ENCODE peak calls at places on chromosome 21, in four cellular contexts. One of them, this sample, is unnamed.

GRCh38 chr21:31084689-31085088 is 46.4 kb upstream of the KRTAP19-8 start:
- DNase-seq in astrocyte of the cerebellum: no peak
- DNase-seq in HFF-Myc: no peak
- DNase-seq in CD8-positive, alpha-beta T cell: no peak
- DNase-seq in this sample: no peak

GRCh38 chr21:32768530-32768929 is 3.0 kb downstream of the PAXBP1 start:
- DNase-seq in astrocyte of the cerebellum: no peak
- DNase-seq in HFF-Myc: no peak
- DNase-seq in CD8-positive, alpha-beta T cell: no peak
- DNase-seq in this sample: no peak

GRCh38 chr21:27725916-27726315 is 759.0 kb upstream of the ADAMTS5 start:
- DNase-seq in astrocyte of the cerebellum: no peak
- DNase-seq in HFF-Myc: no peak
- DNase-seq in CD8-positive, alpha-beta T cell: no peak
- DNase-seq in this sample: no peak

GRCh38 chr21:31872452-31873274 is at the start of gene HUNK:
- DNase-seq in astrocyte of the cerebellum: no peak
- DNase-seq in HFF-Myc: no peak
- DNase-seq in CD8-positive, alpha-beta T cell: no peak
- DNase-seq in this sample: no peak

GRCh38 chr21:33394260-33394659 is 9.0 kb upstream of the IFNGR2 start:
- DNase-seq in astrocyte of the cerebellum: no peak
- DNase-seq in HFF-Myc: no peak
- DNase-seq in CD8-positive, alpha-beta T cell: no peak
- DNase-seq in this sample: no peak

GRCh38 chr21:36075171-36075570 is 5.3 kb downstream of the CBR1 start:
- DNase-seq in astrocyte of the cerebellum: no peak
- DNase-seq in HFF-Myc: no peak
- DNase-seq in CD8-positive, alpha-beta T cell: no peak
- DNase-seq in this sample: no peak

GRCh38 chr21:27645285-27645684 is 678.4 kb upstream of the ADAMTS5 start:
- DNase-seq in astrocyte of the cerebellum: no peak
- DNase-seq in HFF-Myc: no peak
- DNase-seq in CD8-positive, alpha-beta T cell: no peak
- DNase-seq in this sample: no peak

GRCh38 chr21:26842976-26843911 is 2.0 kb downstream of the ADAMTS1 start:
- DNase-seq in astrocyte of the cerebellum: peak; percentile 95
- DNase-seq in HFF-Myc: peak; percentile 87
- DNase-seq in CD8-positive, alpha-beta T cell: no peak
- DNase-seq in this sample: peak; percentile 70

GRCh38 chr21:42684109-42684916 is 30.9 kb downstream of the PDE9A start:
- DNase-seq in astrocyte of the cerebellum: no peak
- DNase-seq in HFF-Myc: no peak
- DNase-seq in CD8-positive, alpha-beta T cell: peak; percentile 30
- DNase-seq in this sample: no peak

GRCh38 chr21:31609081-31609480 is 50.4 kb upstream of the SOD1 start:
- DNase-seq in astrocyte of the cerebellum: no peak
- DNase-seq in HFF-Myc: no peak
- DNase-seq in CD8-positive, alpha-beta T cell: no peak
- DNase-seq in this sample: no peak

GRCh38 chr21:35390013-35390776 is 341.1 kb upstream of the RUNX1 start:
- DNase-seq in astrocyte of the cerebellum: no peak
- DNase-seq in HFF-Myc: no peak
- DNase-seq in CD8-positive, alpha-beta T cell: no peak
- DNase-seq in this sample: no peak

GRCh38 chr21:38054334-38054733 is 138.1 kb upstream of the KCNJ6 start:
- DNase-seq in astrocyte of the cerebellum: no peak
- DNase-seq in HFF-Myc: no peak
- DNase-seq in CD8-positive, alpha-beta T cell: no peak
- DNase-seq in this sample: no peak

GRCh38 chr21:36773111-36773510 is 74.2 kb downstream of the SIM2 start:
- DNase-seq in astrocyte of the cerebellum: peak; percentile 65
- DNase-seq in HFF-Myc: no peak
- DNase-seq in CD8-positive, alpha-beta T cell: no peak
- DNase-seq in this sample: no peak

DNA sequence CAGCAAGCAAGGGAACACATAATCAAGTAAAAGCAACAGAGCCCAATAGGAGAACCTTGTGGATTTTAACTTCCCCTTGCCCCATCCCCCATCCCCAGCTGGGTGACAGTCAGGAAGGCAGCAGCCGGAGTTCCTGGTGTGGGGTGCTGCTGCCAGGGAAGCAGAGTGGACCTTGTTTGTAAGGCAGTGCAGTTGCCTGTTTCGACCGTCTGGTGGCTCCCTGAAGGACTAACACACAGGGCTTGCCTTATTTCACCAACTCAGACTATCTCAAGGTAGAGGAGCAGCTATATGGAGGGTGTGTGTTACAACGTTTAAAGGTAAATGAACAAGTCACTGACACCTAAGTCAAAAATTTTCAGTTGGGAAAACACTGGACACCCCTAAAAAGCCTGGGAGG is 6.6 kb downstream of the KRTAP10-8 start:
- DNase-seq in astrocyte of the cerebellum: no peak
- DNase-seq in HFF-Myc: no peak
- DNase-seq in CD8-positive, alpha-beta T cell: no peak
- DNase-seq in this sample: no peak
- TF ChIP-seq CTCF in astrocyte of the cerebellum: no peak
- TF ChIP-seq CTCF in HFF-Myc: peak; percentile 4
- TF ChIP-seq CTCF in CD8-positive, alpha-beta T cell: no peak
- TF ChIP-seq CTCF in this sample: no peak

GRCh38 chr21:15732290-15732995 is 2.7 kb downstream of the USP25 start:
- DNase-seq in astrocyte of the cerebellum: no peak
- DNase-seq in HFF-Myc: no peak
- DNase-seq in CD8-positive, alpha-beta T cell: no peak
- DNase-seq in this sample: no peak
- H3K4me3 ChIP-seq in astrocyte of the cerebellum: peak overlapping the region; percentile 78
- H3K4me3 ChIP-seq in HFF-Myc: peak overlapping the region; percentile 93
- H3K4me3 ChIP-seq in CD8-positive, alpha-beta T cell: peak overlapping the region; percentile 43
- H3K4me3 ChIP-seq in this sample: no peak overlapping the region

GRCh38 chr21:39314155-39315027 is 959 bp upstream of the BRWD1 start:
- DNase-seq in astrocyte of the cerebellum: peak; percentile 42
- DNase-seq in HFF-Myc: no peak
- DNase-seq in CD8-positive, alpha-beta T cell: peak; percentile 38
- DNase-seq in this sample: no peak
- TF ChIP-seq CTCF in astrocyte of the cerebellum: no peak
- TF ChIP-seq CTCF in HFF-Myc: no peak
- TF ChIP-seq CTCF in CD8-positive, alpha-beta T cell: no peak
- TF ChIP-seq CTCF in this sample: peak; percentile 1

DNA sequence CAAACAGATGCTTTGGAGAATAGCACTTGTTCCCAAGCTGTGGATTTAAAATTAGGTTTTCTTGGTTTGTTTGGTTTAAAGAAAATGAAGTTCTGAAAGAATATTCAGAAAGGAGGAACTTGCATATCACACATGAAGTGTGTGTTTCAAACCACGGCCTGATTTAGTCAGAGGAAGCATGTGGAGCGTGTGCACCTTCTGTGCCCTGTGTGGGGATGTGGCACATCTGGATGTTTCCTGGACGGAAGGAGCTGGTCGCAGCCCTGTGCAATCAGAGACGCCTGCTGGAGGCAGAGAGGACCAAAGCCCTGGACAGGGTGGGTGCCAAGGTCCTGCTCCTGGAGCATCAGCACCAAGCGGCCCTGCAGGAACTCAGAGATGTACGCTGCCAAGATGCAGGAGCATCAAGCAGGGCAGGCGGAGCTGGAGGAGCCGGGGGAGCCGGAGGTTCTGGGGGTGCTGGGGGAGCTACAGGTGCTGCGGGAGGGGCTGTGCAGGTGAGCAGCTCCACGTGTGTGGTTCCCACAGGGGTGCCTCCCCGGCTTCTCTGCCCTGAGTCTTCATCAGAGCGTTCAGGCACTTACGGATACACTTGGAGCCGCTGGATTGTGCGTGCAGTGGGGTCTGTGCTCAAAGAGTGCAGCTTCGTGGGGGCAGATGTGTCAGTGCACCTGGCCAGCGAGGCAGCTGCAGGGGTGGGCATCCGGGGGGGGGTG is 45.7 kb downstream of the PCNT start:
- DNase-seq in astrocyte of the cerebellum: no peak
- DNase-seq in HFF-Myc: no peak
- DNase-seq in CD8-positive, alpha-beta T cell: no peak
- DNase-seq in this sample: no peak
- H3K4me3 ChIP-seq in astrocyte of the cerebellum: no peak overlapping the region
- H3K4me3 ChIP-seq in HFF-Myc: no peak overlapping the region
- H3K4me3 ChIP-seq in CD8-positive, alpha-beta T cell: no peak overlapping the region
- H3K4me3 ChIP-seq in this sample: no peak overlapping the region